ENCODE peak calls at places on chromosomes 13 and 19, in six cellular contexts. One of them, this sample, is unnamed. For H3K4me1, the result is how much of the 10 kb centered on the place peaks cover.

GRCh38 chr13:79628463-79628862 is 147.5 kb downstream of the NDFIP2 start:
- DNase-seq in thyroid gland: no peak
- DNase-seq in GM12878: no peak
- DNase-seq in body of pancreas: no peak
- DNase-seq in PC-3: no peak
- DNase-seq in IMR-90: no peak
- DNase-seq in this sample: no peak

GRCh38 chr13:40994581-40995230 is 24.4 kb downstream of the ELF1 start:
- DNase-seq in PC-3: no peak
- DNase-seq in thyroid gland: peak
- DNase-seq in IMR-90: no peak
- DNase-seq in body of pancreas: no peak
- DNase-seq in GM12878: no peak
- DNase-seq in this sample: no peak

GRCh38 chr19:7177926-7178325 is 108.4 kb downstream of the ZNF557 start:
- DNase-seq in GM12878: no peak
- DNase-seq in thyroid gland: no peak
- DNase-seq in IMR-90: peak
- DNase-seq in body of pancreas: no peak
- DNase-seq in PC-3: no peak
- DNase-seq in this sample: no peak

GRCh38 chr19:44553478-44554171 is 24.1 kb upstream of the CEACAM20 start:
- DNase-seq in body of pancreas: no peak
- DNase-seq in thyroid gland: no peak
- DNase-seq in GM12878: no peak
- DNase-seq in PC-3: no peak
- DNase-seq in IMR-90: no peak
- DNase-seq in this sample: no peak

GRCh38 chr13:83057119-83057518 is 825.2 kb downstream of the SLITRK1 start:
- DNase-seq in GM12878: no peak
- DNase-seq in body of pancreas: no peak
- DNase-seq in IMR-90: peak
- DNase-seq in PC-3: peak
- DNase-seq in thyroid gland: no peak
- DNase-seq in this sample: no peak

GRCh38 chr13:34467450-34468083 is 474.5 kb upstream of the NBEA start:
- DNase-seq in body of pancreas: no peak
- DNase-seq in PC-3: no peak
- DNase-seq in GM12878: no peak
- DNase-seq in IMR-90: no peak
- DNase-seq in thyroid gland: no peak
- DNase-seq in this sample: no peak

GRCh38 chr13:20711301-20712044 is 8.0 kb downstream of the IL17D start:
- DNase-seq in GM12878: no peak
- DNase-seq in IMR-90: no peak
- DNase-seq in body of pancreas: no peak
- DNase-seq in thyroid gland: no peak
- DNase-seq in PC-3: no peak
- DNase-seq in this sample: no peak

GRCh38 chr13:93144031-93144430 is 82.6 kb upstream of the GPC6 start:
- DNase-seq in body of pancreas: no peak
- DNase-seq in PC-3: no peak
- DNase-seq in GM12878: no peak
- DNase-seq in IMR-90: no peak
- DNase-seq in thyroid gland: no peak
- DNase-seq in this sample: no peak

GRCh38 chr19:16168465-16169081 is 4.8 kb downstream of the CIB3 start:
- DNase-seq in PC-3: peak
- DNase-seq in GM12878: no peak
- DNase-seq in IMR-90: peak
- DNase-seq in body of pancreas: no peak
- DNase-seq in thyroid gland: no peak
- DNase-seq in this sample: no peak

GRCh38 chr13:83499286-83499685 is 383.0 kb downstream of the SLITRK1 start:
- DNase-seq in IMR-90: peak
- DNase-seq in GM12878: no peak
- DNase-seq in body of pancreas: no peak
- DNase-seq in thyroid gland: no peak
- DNase-seq in PC-3: peak
- DNase-seq in this sample: no peak

DNA sequence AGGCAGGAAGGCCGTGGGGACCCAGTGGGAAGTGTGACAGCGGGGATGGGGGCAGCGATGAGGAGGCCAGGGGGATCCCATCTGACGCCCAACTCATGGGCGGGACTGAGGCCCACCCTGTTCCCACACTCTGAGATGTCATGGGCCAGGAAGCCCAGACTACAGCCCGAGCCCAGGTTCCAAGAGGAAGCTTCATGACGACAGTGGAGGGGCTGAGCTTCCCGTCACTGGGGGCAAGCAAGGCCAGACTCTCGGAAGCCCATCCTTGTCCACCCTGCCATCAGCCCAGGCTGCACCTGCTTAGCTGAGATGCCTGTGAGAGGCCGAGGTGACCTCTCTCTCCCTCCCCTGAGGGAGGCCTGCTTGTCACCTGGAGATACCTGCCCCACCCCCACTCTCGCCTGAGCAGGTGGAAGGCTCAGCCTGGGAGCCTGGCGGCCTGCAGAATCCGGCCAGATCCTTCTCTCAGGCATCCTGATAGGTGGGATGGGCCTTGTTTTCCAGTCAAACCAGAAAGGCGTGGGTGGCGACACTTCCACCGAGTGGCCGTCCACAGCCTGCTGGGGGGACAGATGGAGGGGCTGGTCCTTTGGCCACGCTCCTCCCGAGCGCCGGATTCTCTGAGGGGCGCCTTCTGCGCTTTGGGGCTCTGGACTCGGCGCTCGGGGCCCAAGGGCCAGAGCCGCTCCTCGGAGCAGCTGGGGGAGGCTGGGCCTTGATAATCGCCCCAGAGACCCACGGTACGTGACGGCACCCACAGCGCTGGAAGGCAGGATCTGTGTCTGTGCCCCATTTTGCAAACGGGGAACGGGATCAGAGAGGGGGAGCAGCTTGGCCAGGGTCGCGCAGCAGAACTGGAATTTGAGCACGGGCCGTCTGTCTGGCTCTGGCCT is 4.8 kb downstream of the ZBTB7A start:
- DNase-seq in body of pancreas: peak
- DNase-seq in thyroid gland: peak
- DNase-seq in GM12878: no peak
- DNase-seq in IMR-90: no peak
- DNase-seq in PC-3: peak
- DNase-seq in this sample: no peak
- H3K4me3 ChIP-seq in body of pancreas: no peak
- H3K4me3 ChIP-seq in thyroid gland: no peak
- H3K4me3 ChIP-seq in GM12878: peak
- H3K4me3 ChIP-seq in IMR-90: no peak
- H3K4me3 ChIP-seq in PC-3: peak
- H3K4me3 ChIP-seq in this sample: peak

GRCh38 chr19:14416743-14417214 is 2.4 kb downstream of the DDX39A start:
- DNase-seq in GM12878: no peak
- DNase-seq in IMR-90: no peak
- DNase-seq in body of pancreas: no peak
- DNase-seq in thyroid gland: no peak
- DNase-seq in PC-3: no peak
- DNase-seq in this sample: no peak
- H3K4me1 ChIP-seq in GM12878: under half
- H3K4me1 ChIP-seq in IMR-90: under half
- H3K4me1 ChIP-seq in body of pancreas: under half
- H3K4me1 ChIP-seq in thyroid gland: under half
- H3K4me1 ChIP-seq in PC-3: under half
- H3K4me1 ChIP-seq in this sample: under half

GRCh38 chr13:33279414-33279813 is 6.1 kb downstream of the STARD13 start:
- DNase-seq in IMR-90: no peak
- DNase-seq in PC-3: peak
- DNase-seq in body of pancreas: no peak
- DNase-seq in GM12878: no peak
- DNase-seq in thyroid gland: no peak
- DNase-seq in this sample: no peak

GRCh38 chr13:33280923-33281322 is 4.6 kb downstream of the STARD13 start:
- DNase-seq in IMR-90: peak
- DNase-seq in PC-3: no peak
- DNase-seq in thyroid gland: no peak
- DNase-seq in GM12878: no peak
- DNase-seq in body of pancreas: no peak
- DNase-seq in this sample: no peak

GRCh38 chr13:33281951-33282595 is 3.5 kb downstream of the STARD13 start:
- DNase-seq in thyroid gland: no peak
- DNase-seq in body of pancreas: no peak
- DNase-seq in GM12878: no peak
- DNase-seq in IMR-90: peak
- DNase-seq in PC-3: peak
- DNase-seq in this sample: no peak

GRCh38 chr13:33279898-33280549 is 5.5 kb downstream of the STARD13 start:
- DNase-seq in IMR-90: peak
- DNase-seq in PC-3: peak
- DNase-seq in GM12878: no peak
- DNase-seq in thyroid gland: no peak
- DNase-seq in body of pancreas: no peak
- DNase-seq in this sample: no peak

DNA sequence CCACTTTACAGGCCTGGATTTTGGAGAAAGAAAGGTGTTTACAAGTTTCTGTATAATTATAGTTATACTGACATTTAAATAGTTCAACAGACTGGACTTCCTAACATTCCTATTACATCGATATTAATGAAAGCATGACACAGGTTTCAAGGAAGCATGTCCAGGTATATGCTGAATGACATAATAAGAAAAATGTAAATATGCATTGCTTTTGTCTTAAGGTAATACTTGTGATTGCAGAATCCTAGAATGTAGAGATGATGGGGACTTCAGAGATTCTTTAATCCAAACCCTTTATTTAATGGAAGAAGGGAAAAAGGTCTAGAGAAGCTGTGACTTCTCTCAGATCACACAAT is 5.0 kb downstream of the STARD13 start:
- DNase-seq in IMR-90: no peak
- DNase-seq in body of pancreas: no peak
- DNase-seq in PC-3: no peak
- DNase-seq in GM12878: no peak
- DNase-seq in thyroid gland: no peak
- DNase-seq in this sample: no peak
- H3K4me3 ChIP-seq in IMR-90: no peak
- H3K4me3 ChIP-seq in body of pancreas: no peak
- H3K4me3 ChIP-seq in PC-3: peak
- H3K4me3 ChIP-seq in GM12878: no peak
- H3K4me3 ChIP-seq in thyroid gland: no peak
- H3K4me3 ChIP-seq in this sample: no peak

DNA sequence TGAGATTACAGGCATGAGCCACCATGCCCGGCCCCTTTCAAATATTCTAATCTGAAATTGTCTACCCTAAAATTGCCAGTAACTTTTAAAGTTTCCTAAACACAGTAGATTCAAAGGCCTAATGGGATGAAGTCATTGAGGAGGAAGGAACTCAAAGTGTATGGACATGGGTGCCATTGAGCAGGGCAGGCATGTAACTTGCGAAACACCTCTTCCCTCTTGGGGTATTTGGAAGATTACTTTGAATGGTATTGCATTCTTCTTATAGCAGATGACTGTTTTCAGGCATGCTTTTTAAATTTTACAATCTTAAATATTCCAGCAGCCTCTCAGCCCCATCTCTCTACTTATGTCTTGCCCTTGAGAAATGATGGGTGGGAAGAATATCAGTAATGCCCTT is 21.0 kb downstream of the TM9SF2 start:
- DNase-seq in PC-3: no peak
- DNase-seq in IMR-90: peak
- DNase-seq in thyroid gland: no peak
- DNase-seq in body of pancreas: no peak
- DNase-seq in GM12878: no peak
- DNase-seq in this sample: no peak
- H3K4me1 ChIP-seq in PC-3: under half
- H3K4me1 ChIP-seq in IMR-90: under half
- H3K4me1 ChIP-seq in thyroid gland: under half
- H3K4me1 ChIP-seq in body of pancreas: under half
- H3K4me1 ChIP-seq in GM12878: under half
- H3K4me1 ChIP-seq in this sample: under half

GRCh38 chr13:113783966-113784644 is 25.1 kb downstream of the TMEM255B start:
- DNase-seq in PC-3: no peak
- DNase-seq in IMR-90: no peak
- DNase-seq in GM12878: no peak
- DNase-seq in body of pancreas: no peak
- DNase-seq in thyroid gland: no peak
- DNase-seq in this sample: no peak
- H3K4me3 ChIP-seq in PC-3: no peak
- H3K4me3 ChIP-seq in IMR-90: no peak
- H3K4me3 ChIP-seq in GM12878: no peak
- H3K4me3 ChIP-seq in body of pancreas: no peak
- H3K4me3 ChIP-seq in thyroid gland: no peak
- H3K4me3 ChIP-seq in this sample: no peak

GRCh38 chr13:113288880-113289279 is 8.2 kb upstream of the LAMP1 start:
- DNase-seq in thyroid gland: no peak
- DNase-seq in body of pancreas: no peak
- DNase-seq in PC-3: no peak
- DNase-seq in IMR-90: no peak
- DNase-seq in GM12878: no peak
- DNase-seq in this sample: no peak
- H3K4me1 ChIP-seq in thyroid gland: under half
- H3K4me1 ChIP-seq in body of pancreas: under half
- H3K4me1 ChIP-seq in PC-3: under half
- H3K4me1 ChIP-seq in IMR-90: under half
- H3K4me1 ChIP-seq in GM12878: under half
- H3K4me1 ChIP-seq in this sample: under half